ENCODE peak calls at places on chromosomes 12 and 14, in eight cellular contexts. D, P, G, F, Q, U, O and E are unnamed samples.

GRCh38 chr14:77653473-77653872 is 37.0 kb upstream of the SPTLC2 start:
- ATAC-seq in D (no peak), P (peak), G (no peak), F (no peak), Q (no peak), U (no peak), O (no peak), E (no peak)

GRCh38 chr12:52258335-52258901 is 16.0 kb upstream of the KRT86 start:
- ATAC-seq in D (no peak), P (no peak), G (no peak), F (no peak), Q (peak), U (no peak), O (no peak), E (no peak)

GRCh38 chr12:11885261-11886038 is 185.3 kb upstream of the BCL2L14 start:
- ATAC-seq in D (no peak), P (no peak), G (no peak), F (peak), Q (peak), U (no peak), O (peak), E (peak)

GRCh38 chr12:6090786-6091185 is 33.7 kb downstream of the VWF start:
- ATAC-seq in D (no peak), P (no peak), G (no peak), F (peak), Q (no peak), U (peak), O (no peak), E (peak)

GRCh38 chr12:15584366-15585041 is 204.7 kb downstream of the EPS8 start:
- ATAC-seq in D (peak), P (no peak), G (peak), F (no peak), Q (peak), U (no peak), O (no peak), E (no peak)

GRCh38 chr14:49972199-49972671 is 79.4 kb downstream of the ARF6 start:
- ATAC-seq in D (no peak), P (no peak), G (no peak), F (peak), Q (peak), U (no peak), O (peak), E (peak)

GRCh38 chr14:93978735-93979134 is 2.4 kb upstream of the ASB2 start:
- ATAC-seq in D (no peak), P (peak), G (peak), F (no peak), Q (no peak), U (no peak), O (no peak), E (no peak)

GRCh38 chr12:42484996-42485395 is 104.5 kb downstream of the PRICKLE1 start:
- ATAC-seq in D (no peak), P (no peak), G (no peak), F (no peak), Q (no peak), U (peak), O (no peak), E (no peak)

GRCh38 chr12:65152012-65152411 is 17.4 kb upstream of the LEMD3 start:
- ATAC-seq in D (no peak), P (no peak), G (no peak), F (no peak), Q (peak), U (no peak), O (peak), E (no peak)

GRCh38 chr12:5434647-5434968 is 2.7 kb downstream of the NTF3 start:
- ATAC-seq in D (no peak), P (no peak), G (no peak), F (no peak), Q (no peak), U (no peak), O (no peak), E (peak)

GRCh38 chr14:53962954-53963490 is 6.4 kb upstream of the BMP4 start:
- ATAC-seq in D (no peak), P (no peak), G (no peak), F (no peak), Q (peak), U (no peak), O (no peak), E (no peak)

GRCh38 chr12:26135010-26135420 is 10.2 kb upstream of the BHLHE41 start:
- ATAC-seq in D (no peak), P (no peak), G (no peak), F (no peak), Q (peak), U (no peak), O (no peak), E (no peak)

GRCh38 chr14:72562300-72562699 is 331.6 kb downstream of the DPF3 start:
- ATAC-seq in D (no peak), P (no peak), G (no peak), F (no peak), Q (no peak), U (no peak), O (no peak), E (no peak)

GRCh38 chr12:123363743-123364531 is 710 bp downstream of the SBNO1 start:
- ATAC-seq in D (peak), P (peak), G (peak), F (no peak), Q (peak), U (no peak), O (peak), E (peak)